ENCODE peak calls at places on chromosomes 5 and 9, in five cellular contexts. O is trophoblast cell, N is neuronal stem cell, S is H1, M is mesenchymal stem cell. D is an unnamed sample.

GRCh38 chr5:64331597-64332277 is 166.1 kb downstream of the RNF180 start:
- DNase-seq in O (no peak), S (no peak), N (no peak), M (no peak), D (no peak)

GRCh38 chr5:133387621-133388020 is 224.7 kb downstream of the FSTL4 start:
- DNase-seq in S (no peak), N (no peak), O (no peak), M (no peak), D (peak)

GRCh38 chr9:109482391-109482916 is 15.7 kb downstream of the PTPN3 start:
- DNase-seq in N (no peak), O (no peak), S (no peak), M (no peak), D (no peak)

GRCh38 chr9:116491659-116492058 is 195.4 kb upstream of the TRIM32 start:
- DNase-seq in N (no peak), S (no peak), O (no peak), M (no peak), D (no peak)

GRCh38 chr9:75754090-75754489 is 136.4 kb upstream of the PCSK5 start:
- DNase-seq in M (no peak), N (no peak), O (no peak), S (no peak), D (no peak)

GRCh38 chr5:83925321-83925877 is 204.7 kb upstream of the HAPLN1 start:
- DNase-seq in M (peak), S (no peak), N (no peak), O (peak), D (no peak)

GRCh38 chr5:172311026-172311425 is 27.5 kb upstream of the UBTD2 start:
- DNase-seq in M (no peak), O (no peak), N (no peak), S (no peak), D (no peak)

GRCh38 chr5:27855491-27855890 is 817.1 kb upstream of the CDH9 start:
- DNase-seq in M (no peak), O (no peak), S (no peak), N (no peak), D (no peak)

GRCh38 chr5:109656829-109657228 is 32.9 kb upstream of the MAN2A1 start:
- DNase-seq in O (peak), N (no peak), S (no peak), M (peak), D (no peak)

GRCh38 chr9:120873512-120873911 is 3.5 kb downstream of the PHF19 start:
- DNase-seq in S (peak), M (no peak), O (no peak), N (no peak), D (peak)

GRCh38 chr5:78530342-78531096 is 118.1 kb downstream of the LHFPL2 start:
- DNase-seq in O (peak), N (no peak), M (peak), S (no peak), D (no peak)

GRCh38 chr9:119284118-119284517 is 85.1 kb downstream of the BRINP1 start:
- DNase-seq in O (no peak), M (no peak), N (no peak), S (no peak), D (peak)

GRCh38 chr5:80346055-80346454 is 26.3 kb downstream of the SPZ1 start:
- DNase-seq in S (peak), O (peak), N (no peak), M (peak), D (peak)

GRCh38 chr5:168681556-168682183 is 102.5 kb upstream of the PANK3 start:
- DNase-seq in M (peak), N (no peak), S (no peak), O (no peak), D (peak)

GRCh38 chr5:80239680-80240367 is 16.0 kb downstream of the SERINC5 start:
- DNase-seq in S (no peak), M (no peak), N (no peak), O (no peak), D (no peak)

GRCh38 chr9:131274674-131275331 is 1.5 kb downstream of the FAM78A start:
- DNase-seq in S (no peak), O (no peak), N (no peak), M (no peak), D (no peak)

GRCh38 chr5:7878381-7878873 is 9.5 kb downstream of the MTRR start:
- DNase-seq in M (no peak), O (no peak), N (no peak), S (no peak), D (no peak)

GRCh38 chr9:133680976-133681657 is 45.0 kb downstream of the DBH start:
- DNase-seq in S (no peak), N (no peak), O (no peak), M (no peak), D (no peak)

GRCh38 chr9:126366366-126367011 is 39.9 kb downstream of the MVB12B start:
- DNase-seq in M (no peak), S (no peak), N (no peak), O (no peak), D (no peak)

GRCh38 chr5:176201811-176202210 is 36.4 kb upstream of the SIMC1 start:
- DNase-seq in M (no peak), N (no peak), O (no peak), S (no peak), D (no peak)

GRCh38 chr5:170251462-170251861 is 18.7 kb downstream of the C5orf58 start:
- DNase-seq in N (no peak), O (no peak), M (no peak), S (no peak), D (no peak)

GRCh38 chr5:176438959-176439757 is 9.0 kb upstream of the FAF2 start:
- DNase-seq in O (no peak), S (no peak), M (peak), N (no peak), D (no peak)

GRCh38 chr9:89234636-89235035 is 56.0 kb upstream of the SHC3 start:
- DNase-seq in S (no peak), O (no peak), N (no peak), M (no peak), D (peak)

GRCh38 chr9:22208846-22209585 is 199.9 kb upstream of the CDKN2B start:
- DNase-seq in N (no peak), O (no peak), M (no peak), S (no peak), D (no peak)

GRCh38 chr5:54601393-54601792 is 83.8 kb downstream of the SNX18 start:
- DNase-seq in N (no peak), S (no peak), O (peak), M (no peak), D (no peak)

GRCh38 chr5:143010335-143010734 is 240.2 kb downstream of the ARHGAP26 start:
- DNase-seq in N (no peak), M (no peak), S (no peak), O (no peak), D (no peak)
- H4K91ac ChIP-seq in N (no peak), M (no peak), S (no peak), O (no peak), D (no peak)

GRCh38 chr5:143921525-143922311 is 109.8 kb downstream of the HMHB1 start:
- DNase-seq in S (no peak), M (peak), N (no peak), O (peak), D (no peak)

GRCh38 chr5:143920772-143921171 is 108.8 kb downstream of the HMHB1 start:
- DNase-seq in O (no peak), S (no peak), M (no peak), N (no peak), D (no peak)

GRCh38 chr5:143922718-143923117 is 110.8 kb downstream of the HMHB1 start:
- DNase-seq in S (no peak), M (peak), O (peak), N (no peak), D (no peak)

GRCh38 chr5:143924311-143924710 is 112.3 kb downstream of the HMHB1 start:
- DNase-seq in N (no peak), O (no peak), M (no peak), S (no peak), D (no peak)

GRCh38 chr5:143923634-143924265 is 111.8 kb downstream of the HMHB1 start:
- DNase-seq in M (peak), N (no peak), O (no peak), S (no peak), D (no peak)
- H3K9ac ChIP-seq in M (peak), N (no peak), O (no peak), S (no peak), D (no peak)

GRCh38 chr9:93245437-93245970 is 61.6 kb downstream of the WNK2 start:
- DNase-seq in O (peak), N (no peak), M (no peak), S (no peak), D (no peak)
- H2BK12ac ChIP-seq in O (no peak), N (no peak), M (no peak), S (no peak), D (no peak)

GRCh38 chr9:90929616-90930015 is 128.0 kb downstream of the SYK start:
- DNase-seq in S (no peak), O (no peak), N (no peak), M (no peak), D (no peak)

GRCh38 chr9:90925581-90926257 is 124.1 kb downstream of the SYK start:
- DNase-seq in O (peak), S (no peak), M (peak), N (no peak), D (no peak)

GRCh38 chr9:90927496-90927895 is 125.9 kb downstream of the SYK start:
- DNase-seq in O (no peak), M (no peak), N (no peak), S (no peak), D (no peak)

GRCh38 chr9:90921969-90922368 is 120.3 kb downstream of the SYK start:
- DNase-seq in O (no peak), N (no peak), S (no peak), M (no peak), D (no peak)

GRCh38 chr9:90926920-90927319 is 125.3 kb downstream of the SYK start:
- DNase-seq in S (no peak), M (no peak), N (no peak), O (no peak), D (no peak)
- H4K91ac ChIP-seq in S (no peak), M (no peak), N (no peak), O (no peak), D (no peak)

DNA sequence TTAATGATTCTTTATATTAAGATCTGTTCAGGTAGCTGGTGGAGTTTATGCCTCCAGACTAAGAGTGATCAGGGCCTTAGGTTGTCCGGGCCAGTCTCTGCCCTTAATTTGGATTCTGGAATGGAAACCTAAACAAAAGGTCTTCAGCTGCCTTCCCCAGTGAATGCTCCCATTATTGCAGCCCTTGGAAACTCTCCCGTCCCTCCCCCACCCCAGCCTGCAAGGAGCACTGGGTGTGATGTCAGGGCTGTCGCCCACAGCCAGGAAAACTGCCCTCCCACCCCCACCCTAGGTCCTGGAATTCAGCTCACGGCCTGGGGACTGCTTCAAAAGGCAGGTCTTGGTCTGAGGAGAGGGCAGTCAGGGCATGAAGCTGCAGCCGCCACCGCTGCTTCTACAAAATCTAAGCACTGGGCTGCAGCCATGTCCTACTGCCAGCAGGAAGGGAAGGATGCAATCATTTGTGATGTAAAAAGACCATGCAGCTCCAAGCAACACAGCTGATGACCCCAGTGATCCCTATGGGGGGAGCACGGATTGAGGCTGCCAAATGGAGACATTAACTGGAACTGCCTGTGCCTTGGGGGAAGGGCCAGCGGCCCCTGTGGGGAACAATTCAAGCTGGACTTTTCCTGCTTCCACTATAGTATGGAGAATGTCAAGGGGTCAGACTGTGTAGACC is 11.4 kb downstream of the GRHPR start:
- DNase-seq in N (peak), O (no peak), M (no peak), S (no peak), D (peak)
- H3K9ac ChIP-seq in N (no peak), O (no peak), M (no peak), S (peak), D (no peak)

GRCh38 chr9:69600314-69601047 is 71.7 kb downstream of the APBA1 start:
- DNase-seq in N (no peak), S (no peak), O (no peak), M (no peak), D (no peak)

GRCh38 chr9:69603656-69604055 is 68.5 kb downstream of the APBA1 start:
- DNase-seq in S (no peak), O (no peak), N (no peak), M (no peak), D (no peak)

GRCh38 chr9:69601698-69602097 is 70.5 kb downstream of the APBA1 start:
- DNase-seq in O (no peak), S (no peak), N (no peak), M (no peak), D (no peak)

GRCh38 chr9:69602768-69603167 is 69.4 kb downstream of the APBA1 start:
- DNase-seq in N (no peak), O (no peak), S (no peak), M (no peak), D (no peak)

GRCh38 chr9:69599232-69599971 is 72.8 kb downstream of the APBA1 start:
- DNase-seq in N (no peak), M (no peak), O (no peak), S (no peak), D (no peak)
- H2BK12ac ChIP-seq in N (no peak), M (no peak), O (no peak), S (no peak), D (no peak)

GRCh38 chr9:86978413-86978812 is 31.1 kb upstream of the GAS1 start:
- DNase-seq in O (no peak), N (no peak), M (no peak), S (no peak), D (no peak)

GRCh38 chr9:86977205-86977835 is 30.0 kb upstream of the GAS1 start:
- DNase-seq in O (no peak), N (no peak), S (no peak), M (no peak), D (no peak)

GRCh38 chr9:86980802-86981201 is 33.5 kb upstream of the GAS1 start:
- DNase-seq in S (no peak), M (no peak), O (no peak), N (no peak), D (no peak)

GRCh38 chr9:86979686-86980085 is 32.4 kb upstream of the GAS1 start:
- DNase-seq in M (no peak), O (no peak), N (no peak), S (no peak), D (no peak)

GRCh38 chr9:86978986-86979385 is 31.7 kb upstream of the GAS1 start:
- DNase-seq in S (no peak), N (no peak), M (no peak), O (no peak), D (no peak)
- H4K91ac ChIP-seq in S (no peak), N (no peak), M (no peak), O (no peak), D (no peak)

DNA sequence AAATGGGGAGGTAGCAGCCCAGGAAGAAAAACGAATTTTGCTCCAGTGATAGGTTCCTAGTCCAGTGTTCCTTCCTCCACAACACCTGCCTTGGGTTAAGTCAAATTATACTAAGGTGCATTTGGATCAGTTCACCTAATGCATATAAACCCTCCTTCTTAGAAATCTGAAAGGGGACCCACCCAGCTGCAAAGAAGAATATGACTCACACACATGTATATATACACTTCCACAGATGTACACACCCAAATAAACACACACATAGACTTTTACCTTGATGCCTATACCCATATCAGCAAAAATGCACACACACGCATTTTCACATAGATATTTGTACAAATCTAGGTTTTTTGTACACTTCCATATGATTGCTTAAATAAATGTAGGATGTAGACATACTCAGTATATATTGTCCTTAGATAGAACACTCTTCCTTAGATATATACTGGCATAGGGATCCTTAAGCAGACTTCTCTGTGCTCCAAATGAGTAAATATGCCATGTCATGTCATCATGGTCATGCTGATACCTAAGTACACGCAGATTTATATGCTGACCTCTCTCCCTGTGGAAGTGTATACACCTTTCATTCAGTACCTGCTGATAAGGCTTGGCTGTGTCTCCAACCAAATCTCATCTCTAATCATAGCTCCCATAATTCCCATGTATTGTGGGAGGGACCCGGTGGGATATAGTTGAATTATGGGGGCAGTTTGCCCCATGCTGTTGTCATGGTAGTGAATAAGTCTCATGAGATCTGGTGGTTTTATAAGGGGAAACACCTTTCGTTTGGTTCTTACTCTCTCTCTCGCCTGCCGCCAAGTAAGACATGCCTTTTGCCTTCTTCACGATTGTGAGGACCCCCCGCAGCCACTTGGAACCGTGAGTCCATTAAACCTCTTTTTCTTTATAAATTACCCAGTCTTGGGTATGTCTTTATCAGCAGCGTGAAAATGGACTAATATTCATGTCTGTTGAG is 10.2 kb downstream of the ADRB2 start:
- DNase-seq in O (no peak), S (no peak), N (no peak), M (no peak), D (no peak)
- H3K9ac ChIP-seq in O (no peak), S (no peak), N (no peak), M (no peak), D (no peak)

GRCh38 chr9:95465115-95465514 is 51.7 kb downstream of the PTCH1 start:
- DNase-seq in O (no peak), M (no peak), N (no peak), S (no peak), D (no peak)
- H2BK12ac ChIP-seq in O (no peak), M (no peak), N (no peak), S (no peak), D (no peak)

GRCh38 chr9:441131-441530 is 226.5 kb downstream of the DOCK8 start:
- DNase-seq in S (no peak), M (no peak), O (no peak), N (no peak), D (no peak)

GRCh38 chr9:438066-438465 is 223.4 kb downstream of the DOCK8 start:
- DNase-seq in O (peak), N (no peak), M (no peak), S (no peak), D (no peak)

GRCh38 chr9:438961-439768 is 224.5 kb downstream of the DOCK8 start:
- DNase-seq in M (no peak), O (no peak), N (no peak), S (no peak), D (no peak)

GRCh38 chr9:437066-438015 is 222.7 kb downstream of the DOCK8 start:
- DNase-seq in M (peak), O (peak), N (no peak), S (no peak), D (no peak)
- H4K91ac ChIP-seq in M (no peak), O (no peak), N (no peak), S (no peak), D (no peak)